ENCODE peak calls at places on chromosomes 5 and 9, in ten cellular contexts. Y is activated CD8-positive, alpha-beta memory T cell treated with anti-CD3 and anti-CD28 coated beads for 4 hours; M is H54; L is cardiac septum; D is stimulated activated CD8-positive, alpha-beta memory T cell treated with anti-CD3 and anti-CD28 coated beads, Interleukin-15, amount 100 ng/mL, for 24 hours; N is CD8-positive, alpha-beta memory T cell; K is mucosa of descending colon; I is neural crest cell; G is GM13977; S is MCF 10A. R is an unnamed sample.

GRCh38 chr5:24225051-24225450 is 419.7 kb downstream of the CDH10 start:
- DNase-seq in K (no peak), S (no peak), M (no peak), I (no peak), Y (no peak), N (no peak), L (no peak), G (no peak), D (no peak), R (no peak)

GRCh38 chr5:178624626-178625546 is 2.0 kb downstream of the CLK4 start:
- DNase-seq in M (no peak), N (no peak), G (no peak), D (no peak), S (peak), K (no peak), L (no peak), Y (no peak), I (no peak), R (no peak)

GRCh38 chr9:105510024-105510423 is 47.9 kb upstream of the FKTN start:
- DNase-seq in M (peak), G (peak), Y (no peak), D (no peak), L (no peak), S (peak), I (no peak), K (no peak), N (no peak), R (no peak)

GRCh38 chr5:168946363-168946762 is 354.6 kb downstream of the SLIT3 start:
- DNase-seq in N (no peak), I (peak), M (no peak), K (no peak), G (no peak), S (peak), D (no peak), Y (no peak), L (no peak), R (no peak)

GRCh38 chr9:87890866-87891265 is 8.2 kb downstream of the SPATA31E1 start:
- DNase-seq in I (no peak), N (no peak), S (no peak), K (no peak), M (no peak), G (no peak), L (peak), D (no peak), Y (no peak), R (no peak)

GRCh38 chr5:59790399-59791130 is 103.0 kb downstream of the PDE4D start:
- DNase-seq in S (peak), Y (no peak), K (no peak), G (no peak), L (no peak), M (no peak), I (no peak), D (no peak), N (no peak), R (peak)

GRCh38 chr9:133754187-133754586 is 16.0 kb upstream of the SARDH start:
- DNase-seq in Y (no peak), S (no peak), G (no peak), K (peak), N (no peak), M (no peak), L (no peak), I (no peak), D (no peak), R (no peak)

GRCh38 chr9:106772523-106773290 is 90.3 kb upstream of the ZNF462 start:
- DNase-seq in N (no peak), I (no peak), K (no peak), S (peak), L (no peak), M (no peak), Y (no peak), G (no peak), D (no peak), R (no peak)

GRCh38 chr9:94928696-94929372 is 202.3 kb downstream of the AOPEP start:
- DNase-seq in M (no peak), I (no peak), D (no peak), L (no peak), S (no peak), Y (no peak), G (no peak), N (no peak), K (no peak), R (no peak)

GRCh38 chr9:106921989-106922388 is 59.0 kb downstream of the ZNF462 start:
- DNase-seq in G (no peak), K (no peak), S (no peak), L (no peak), N (no peak), M (no peak), D (no peak), I (no peak), Y (no peak), R (no peak)

GRCh38 chr5:150101019-150101418 is 14.7 kb upstream of the CSF1R start:
- DNase-seq in I (no peak), G (no peak), N (no peak), L (no peak), M (no peak), D (no peak), K (no peak), Y (no peak), S (no peak), R (no peak)

GRCh38 chr9:127540664-127541041 is 71.4 kb upstream of the STXBP1 start:
- DNase-seq in M (no peak), L (no peak), Y (no peak), I (no peak), G (no peak), D (no peak), K (no peak), N (no peak), S (no peak), R (no peak)

GRCh38 chr5:58530942-58531490 is 39.8 kb downstream of the GAPT start:
- DNase-seq in N (no peak), S (no peak), L (no peak), K (no peak), D (no peak), I (no peak), M (no peak), G (no peak), Y (no peak), R (no peak)

GRCh38 chr5:132812123-132812948 is 766 bp upstream of the SOWAHA start:
- DNase-seq in L (no peak), S (no peak), K (no peak), I (no peak), D (no peak), M (no peak), N (no peak), Y (no peak), G (no peak), R (no peak)

GRCh38 chr5:100634937-100635336 is 99.8 kb downstream of the FAM174A start:
- DNase-seq in I (no peak), L (no peak), Y (no peak), N (no peak), S (peak), G (no peak), M (no peak), D (no peak), K (no peak), R (no peak)

GRCh38 chr5:126680215-126680817 is 79.6 kb downstream of the PHAX start:
- DNase-seq in I (no peak), G (no peak), L (no peak), S (peak), N (no peak), K (no peak), M (no peak), D (no peak), Y (no peak), R (no peak)

GRCh38 chr5:169861433-169861832 is 118.9 kb downstream of the INSYN2B start:
- DNase-seq in M (no peak), I (no peak), K (no peak), S (no peak), L (no peak), D (no peak), G (no peak), N (no peak), Y (no peak), R (no peak)

GRCh38 chr5:36369092-36369737 is 67.5 kb upstream of the RANBP3L start:
- DNase-seq in K (no peak), Y (no peak), M (no peak), N (no peak), L (no peak), S (peak), G (no peak), D (no peak), I (no peak), R (no peak)

GRCh38 chr5:72270037-72270436 is 50.0 kb downstream of the MRPS27 start:
- DNase-seq in D (no peak), M (no peak), I (no peak), S (no peak), K (no peak), N (no peak), L (no peak), Y (no peak), G (no peak), R (no peak)